ENCODE peak calls at places on chromosomes 13 and 19, in four cellular contexts. S, I, X and C are unnamed samples.

GRCh38 chr19:589693-590395 is at the start of gene HCN2:
- DNase-seq in I (no peak), X (no peak), S (no peak), C (no peak)

GRCh38 chr13:65855276-65855675 is 1374.9 kb downstream of the PCDH9 start:
- DNase-seq in I (no peak), X (peak), S (no peak), C (no peak)

GRCh38 chr19:49343127-49343526 is 7.9 kb downstream of the CD37 start:
- DNase-seq in X (no peak), S (no peak), I (no peak), C (peak)

GRCh38 chr19:50795665-50796073 is 5.5 kb downstream of the ACP4 start:
- DNase-seq in S (no peak), X (no peak), I (no peak), C (no peak)

GRCh38 chr19:4671182-4671851 is 1.2 kb upstream of the MYDGF start:
- DNase-seq in S (no peak), X (no peak), I (no peak), C (no peak)

GRCh38 chr19:6076675-6077463 is 33.4 kb downstream of the RFX2 start:
- DNase-seq in I (no peak), X (peak), S (no peak), C (no peak)

GRCh38 chr19:48458016-48458415 is 2.6 kb downstream of the KCNJ14 start:
- DNase-seq in S (no peak), I (no peak), X (peak), C (no peak)

GRCh38 chr19:31103228-31103627 is 246.0 kb downstream of the TSHZ3 start:
- DNase-seq in I (no peak), S (no peak), X (no peak), C (no peak)

GRCh38 chr19:6847828-6848200 is 39.6 kb upstream of the ADGRE1 start:
- DNase-seq in S (no peak), X (no peak), I (no peak), C (no peak)

GRCh38 chr13:48275507-48275906 is 28.0 kb upstream of the RB1 start:
- DNase-seq in S (no peak), X (no peak), I (no peak), C (no peak)

GRCh38 chr13:31930901-31931522 is 100.6 kb upstream of the FRY start:
- DNase-seq in X (peak), I (no peak), S (no peak), C (no peak)

GRCh38 chr19:38547446-38547845 is 70.3 kb downstream of the MAP4K1 start:
- DNase-seq in S (no peak), X (no peak), I (no peak), C (no peak)

GRCh38 chr13:113369881-113370280 is 6.0 kb upstream of the GRTP1 start:
- DNase-seq in I (no peak), X (no peak), S (no peak), C (no peak)

GRCh38 chr13:42041017-42041683 is 7.3 kb upstream of the DGKH start:
- DNase-seq in S (peak), X (peak), I (peak), C (peak)

GRCh38 chr19:5128932-5129389 is 160.0 kb downstream of the KDM4B start:
- DNase-seq in I (peak), S (peak), X (peak), C (no peak)

GRCh38 chr19:18464646-18465045 is 26.7 kb upstream of the ISYNA1 start:
- DNase-seq in S (peak), I (peak), X (peak), C (no peak)

GRCh38 chr13:33868343-33868994 is 50.5 kb downstream of the RFC3 start:
- DNase-seq in S (no peak), I (no peak), X (no peak), C (no peak)

GRCh38 chr13:105008606-105009005 is 1526.9 kb downstream of the EFNB2 start:
- DNase-seq in X (no peak), I (no peak), S (no peak), C (no peak)

GRCh38 chr19:51702103-51702753 is 9.1 kb downstream of the SPACA6 start:
- DNase-seq in I (peak), S (peak), X (peak), C (peak)

GRCh38 chr19:47663911-47664771 is 49.1 kb upstream of the EHD2 start:
- DNase-seq in X (peak), S (peak), I (peak), C (no peak)

GRCh38 chr13:65400707-65401106 is 1829.4 kb downstream of the PCDH9 start:
- DNase-seq in X (no peak), S (no peak), I (no peak), C (no peak)

GRCh38 chr13:35926859-35927530 is 204.2 kb downstream of the DCLK1 start:
- DNase-seq in X (peak), I (no peak), S (no peak), C (no peak)

GRCh38 chr19:17751103-17751911 is at the start of gene FCHO1:
- DNase-seq in X (no peak), I (no peak), S (peak), C (peak)

GRCh38 chr19:10701955-10702307 is 692 bp downstream of the QTRT1 start:
- DNase-seq in I (no peak), X (no peak), S (no peak), C (peak)
- TF ChIP-seq CTCF in I (no peak), X (no peak), S (no peak), C (no peak)

DNA sequence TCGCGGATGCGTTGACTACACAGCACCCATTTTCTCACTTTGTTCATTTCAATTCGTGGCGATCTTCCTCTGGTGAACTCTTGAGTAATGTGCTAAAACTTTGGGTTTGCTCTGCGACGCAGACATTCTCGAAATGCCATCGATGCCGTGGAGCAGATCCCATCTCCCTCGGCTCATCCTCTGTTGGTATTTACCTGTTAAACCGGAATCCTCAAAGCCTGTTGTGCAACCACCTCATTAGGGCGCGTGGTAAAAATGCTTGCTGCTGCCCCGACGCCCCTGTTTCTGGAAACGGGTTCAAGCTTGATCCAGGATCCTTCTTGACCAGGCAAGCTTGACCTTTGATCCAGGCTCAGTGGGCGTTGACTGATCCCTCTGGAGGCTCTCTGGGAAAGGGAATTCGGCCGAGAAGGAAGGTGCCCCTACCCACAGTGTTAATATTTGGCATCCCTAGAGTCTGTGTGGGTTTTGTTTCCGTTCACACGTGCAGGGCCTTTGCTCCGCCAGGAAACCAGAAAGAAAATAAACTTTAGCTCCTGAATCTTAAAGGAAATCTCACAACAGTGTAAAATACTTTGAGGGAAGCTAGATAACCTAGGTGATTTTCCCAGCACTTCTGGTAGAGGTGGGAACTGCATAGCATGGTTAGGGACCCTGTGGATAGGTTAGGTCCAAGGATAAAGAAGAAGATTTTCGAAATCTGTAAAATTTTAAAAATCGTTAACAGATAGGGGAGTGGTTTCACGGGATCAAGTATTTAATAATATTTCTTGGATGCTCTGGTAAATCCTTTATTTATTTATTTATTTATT is 1.0 kb downstream of the LSM14A start:
- DNase-seq in I (peak), X (peak), S (peak), C (peak)
- TF ChIP-seq CTCF in I (no peak), X (no peak), S (no peak), C (no peak)

DNA sequence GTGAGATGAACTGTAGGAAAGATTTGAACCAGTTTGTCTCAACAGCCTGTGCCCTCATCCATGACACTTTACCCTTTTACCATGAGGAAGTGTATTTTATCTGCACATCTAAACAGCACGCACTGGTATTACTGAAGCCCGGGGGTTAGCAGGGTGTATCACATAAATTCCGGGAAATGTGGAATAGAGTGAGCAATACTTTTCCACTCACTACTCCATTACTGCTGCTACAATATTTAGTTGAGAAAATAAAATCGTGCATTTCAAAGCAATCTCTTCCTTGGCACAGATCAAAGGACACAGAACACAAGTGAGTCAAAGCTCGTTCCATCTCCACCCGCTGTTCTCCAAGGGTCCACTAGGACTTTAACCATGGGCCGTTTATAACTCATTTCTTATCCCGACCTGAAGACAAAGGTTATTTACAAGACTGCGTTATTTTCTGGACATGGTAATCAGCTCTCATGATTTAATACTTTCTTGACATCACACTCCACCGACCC is 35.2 kb downstream of the STK24 start:
- DNase-seq in X (no peak), S (no peak), I (no peak), C (no peak)
- TF ChIP-seq CTCF in X (no peak), S (no peak), I (no peak), C (no peak)

GRCh38 chr13:93951153-93951552 is 528.3 kb downstream of the DCT start:
- DNase-seq in S (no peak), X (peak), I (no peak), C (no peak)
- TF ChIP-seq CTCF in S (peak), X (peak), I (no peak), C (no peak)

DNA sequence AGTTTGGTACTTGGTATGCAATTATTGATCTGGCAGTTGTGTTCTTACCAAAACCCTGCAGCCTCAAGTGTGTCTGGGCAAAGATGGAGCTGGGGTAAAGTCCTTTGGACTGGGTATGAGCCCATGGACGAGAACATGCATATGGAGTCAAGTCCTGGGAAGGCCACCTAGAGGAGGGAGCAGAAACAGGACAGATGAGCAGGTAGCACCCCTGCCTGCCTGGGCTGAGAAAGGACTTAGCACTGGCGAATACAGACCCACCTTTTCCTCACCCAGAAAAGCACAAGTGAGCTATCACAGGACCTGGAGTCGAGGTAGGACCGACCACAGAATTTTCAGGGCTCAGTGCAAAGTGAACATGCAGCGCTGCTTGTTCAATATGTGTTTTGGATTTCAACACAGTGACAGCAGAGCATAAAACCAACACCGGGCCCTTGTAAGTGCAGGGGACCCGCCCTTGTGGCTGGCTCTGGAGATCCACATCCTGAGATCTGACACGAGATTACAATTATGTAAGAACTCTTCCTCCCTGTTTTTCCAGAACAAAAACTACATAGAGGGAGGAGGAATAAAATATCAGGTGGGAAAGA is 25.9 kb downstream of the IGFL2 start:
- DNase-seq in I (no peak), X (no peak), S (no peak), C (no peak)
- TF ChIP-seq CTCF in I (no peak), X (no peak), S (no peak), C (no peak)